ENCODE peak calls at places on chromosomes 7 and 10, in ten cellular contexts. One of them, this sample, is unnamed.

GRCh38 chr7:155734445-155734809 is 77.8 kb downstream of the SHH start:
- DNase-seq in psoas muscle: no peak
- DNase-seq in fibroblast of the conjunctiva: no peak
- DNase-seq in iris pigment epithelial cell: no peak
- DNase-seq in activated naive CD4-positive, alpha-beta T cell treated with anti-CD3 and anti-CD28 coated beads, Interleukin-2, amount 50 U/mL, for 16 hours: no peak
- DNase-seq in D721Med: no peak
- DNase-seq in glomerular endothelial cell: no peak
- DNase-seq in non-pigmented ciliary epithelial cell: no peak
- DNase-seq in stimulated activated CD8-positive, alpha-beta memory T cell treated with anti-CD3 and anti-CD28 coated beads, Interleukin-4, amount 100 ng/mL, for 4 hours: no peak
- DNase-seq in GM13977: no peak
- DNase-seq in this sample: no peak

GRCh38 chr7:95046494-95047240 is 139.3 kb downstream of the PPP1R9A start:
- DNase-seq in D721Med: no peak
- DNase-seq in iris pigment epithelial cell: no peak
- DNase-seq in stimulated activated CD8-positive, alpha-beta memory T cell treated with anti-CD3 and anti-CD28 coated beads, Interleukin-4, amount 100 ng/mL, for 4 hours: no peak
- DNase-seq in glomerular endothelial cell: no peak
- DNase-seq in psoas muscle: no peak
- DNase-seq in non-pigmented ciliary epithelial cell: no peak
- DNase-seq in GM13977: no peak
- DNase-seq in activated naive CD4-positive, alpha-beta T cell treated with anti-CD3 and anti-CD28 coated beads, Interleukin-2, amount 50 U/mL, for 16 hours: no peak
- DNase-seq in fibroblast of the conjunctiva: no peak
- DNase-seq in this sample: no peak

GRCh38 chr10:122648599-122649428 is 50.8 kb downstream of the C10orf120 start:
- DNase-seq in psoas muscle: peak; percentile 29
- DNase-seq in activated naive CD4-positive, alpha-beta T cell treated with anti-CD3 and anti-CD28 coated beads, Interleukin-2, amount 50 U/mL, for 16 hours: no peak
- DNase-seq in fibroblast of the conjunctiva: peak; percentile 8
- DNase-seq in GM13977: peak; percentile 46
- DNase-seq in glomerular endothelial cell: peak; percentile 9
- DNase-seq in non-pigmented ciliary epithelial cell: no peak
- DNase-seq in stimulated activated CD8-positive, alpha-beta memory T cell treated with anti-CD3 and anti-CD28 coated beads, Interleukin-4, amount 100 ng/mL, for 4 hours: no peak
- DNase-seq in iris pigment epithelial cell: peak; percentile 35
- DNase-seq in D721Med: no peak
- DNase-seq in this sample: peak; percentile 21

GRCh38 chr10:97827778-97828291 is 21.8 kb upstream of the GOLGA7B start:
- DNase-seq in glomerular endothelial cell: no peak
- DNase-seq in stimulated activated CD8-positive, alpha-beta memory T cell treated with anti-CD3 and anti-CD28 coated beads, Interleukin-4, amount 100 ng/mL, for 4 hours: no peak
- DNase-seq in GM13977: no peak
- DNase-seq in D721Med: no peak
- DNase-seq in non-pigmented ciliary epithelial cell: no peak
- DNase-seq in psoas muscle: no peak
- DNase-seq in iris pigment epithelial cell: no peak
- DNase-seq in activated naive CD4-positive, alpha-beta T cell treated with anti-CD3 and anti-CD28 coated beads, Interleukin-2, amount 50 U/mL, for 16 hours: no peak
- DNase-seq in fibroblast of the conjunctiva: no peak
- DNase-seq in this sample: no peak

GRCh38 chr10:47050618-47051455 is 139.6 kb downstream of the PTPN20 start:
- DNase-seq in fibroblast of the conjunctiva: no peak
- DNase-seq in D721Med: no peak
- DNase-seq in GM13977: no peak
- DNase-seq in activated naive CD4-positive, alpha-beta T cell treated with anti-CD3 and anti-CD28 coated beads, Interleukin-2, amount 50 U/mL, for 16 hours: no peak
- DNase-seq in iris pigment epithelial cell: no peak
- DNase-seq in stimulated activated CD8-positive, alpha-beta memory T cell treated with anti-CD3 and anti-CD28 coated beads, Interleukin-4, amount 100 ng/mL, for 4 hours: no peak
- DNase-seq in glomerular endothelial cell: no peak
- DNase-seq in non-pigmented ciliary epithelial cell: no peak
- DNase-seq in psoas muscle: no peak
- DNase-seq in this sample: no peak

GRCh38 chr10:104505521-104506041 is 135.5 kb upstream of the SORCS3 start:
- DNase-seq in stimulated activated CD8-positive, alpha-beta memory T cell treated with anti-CD3 and anti-CD28 coated beads, Interleukin-4, amount 100 ng/mL, for 4 hours: no peak
- DNase-seq in non-pigmented ciliary epithelial cell: no peak
- DNase-seq in psoas muscle: no peak
- DNase-seq in iris pigment epithelial cell: no peak
- DNase-seq in fibroblast of the conjunctiva: no peak
- DNase-seq in activated naive CD4-positive, alpha-beta T cell treated with anti-CD3 and anti-CD28 coated beads, Interleukin-2, amount 50 U/mL, for 16 hours: no peak
- DNase-seq in GM13977: no peak
- DNase-seq in D721Med: no peak
- DNase-seq in glomerular endothelial cell: no peak
- DNase-seq in this sample: no peak

GRCh38 chr7:157952050-157952667 is 615.4 kb downstream of the DNAJB6 start:
- DNase-seq in non-pigmented ciliary epithelial cell: no peak
- DNase-seq in psoas muscle: no peak
- DNase-seq in GM13977: no peak
- DNase-seq in fibroblast of the conjunctiva: no peak
- DNase-seq in D721Med: no peak
- DNase-seq in stimulated activated CD8-positive, alpha-beta memory T cell treated with anti-CD3 and anti-CD28 coated beads, Interleukin-4, amount 100 ng/mL, for 4 hours: no peak
- DNase-seq in activated naive CD4-positive, alpha-beta T cell treated with anti-CD3 and anti-CD28 coated beads, Interleukin-2, amount 50 U/mL, for 16 hours: no peak
- DNase-seq in iris pigment epithelial cell: no peak
- DNase-seq in glomerular endothelial cell: no peak
- DNase-seq in this sample: no peak

GRCh38 chr10:79260803-79261740 is 86.2 kb upstream of the PPIF start:
- DNase-seq in glomerular endothelial cell: no peak
- DNase-seq in fibroblast of the conjunctiva: no peak
- DNase-seq in stimulated activated CD8-positive, alpha-beta memory T cell treated with anti-CD3 and anti-CD28 coated beads, Interleukin-4, amount 100 ng/mL, for 4 hours: no peak
- DNase-seq in activated naive CD4-positive, alpha-beta T cell treated with anti-CD3 and anti-CD28 coated beads, Interleukin-2, amount 50 U/mL, for 16 hours: no peak
- DNase-seq in D721Med: peak; percentile 57
- DNase-seq in non-pigmented ciliary epithelial cell: no peak
- DNase-seq in iris pigment epithelial cell: peak; percentile 50
- DNase-seq in psoas muscle: no peak
- DNase-seq in GM13977: no peak
- DNase-seq in this sample: no peak

GRCh38 chr7:98250789-98251188 is 1.2 kb downstream of the TECPR1 start:
- DNase-seq in activated naive CD4-positive, alpha-beta T cell treated with anti-CD3 and anti-CD28 coated beads, Interleukin-2, amount 50 U/mL, for 16 hours: peak; percentile 27
- DNase-seq in GM13977: peak; percentile 78
- DNase-seq in non-pigmented ciliary epithelial cell: no peak
- DNase-seq in psoas muscle: no peak
- DNase-seq in stimulated activated CD8-positive, alpha-beta memory T cell treated with anti-CD3 and anti-CD28 coated beads, Interleukin-4, amount 100 ng/mL, for 4 hours: no peak
- DNase-seq in glomerular endothelial cell: no peak
- DNase-seq in iris pigment epithelial cell: no peak
- DNase-seq in fibroblast of the conjunctiva: no peak
- DNase-seq in D721Med: no peak
- DNase-seq in this sample: no peak

This sample was measured in renal cortical epithelial cell.